ENCODE peak calls at places on chromosome 19, in ten cellular contexts. One of them, this sample, is unnamed.

GRCh38 chr19:11576186-11576585 is 1.3 kb downstream of the ACP5 start:
- DNase-seq in stimulated activated naive CD8-positive, alpha-beta T cell treated with anti-CD3 and anti-CD28 coated beads, Interleukin-15, Interleukin-2, amounts not matched to agents 100 U/mL and 50 U/mL, for 24 hours: no peak
- DNase-seq in CD8-positive, alpha-beta T cell: no peak
- DNase-seq in T47D: no peak
- DNase-seq in amniotic stem cell: no peak
- DNase-seq in kidney: no peak
- DNase-seq in AML-193: no peak
- DNase-seq in Karpas-422: no peak
- DNase-seq in stimulated activated CD8-positive, alpha-beta memory T cell treated with anti-CD3 and anti-CD28 coated beads, Interleukin-2, amount 100 ng/mL, for 1 hour: no peak
- DNase-seq in occipital lobe: no peak
- DNase-seq in this sample: no peak

GRCh38 chr19:17765069-17765618 is 13.9 kb downstream of the FCHO1 start:
- DNase-seq in stimulated activated naive CD8-positive, alpha-beta T cell treated with anti-CD3 and anti-CD28 coated beads, Interleukin-15, Interleukin-2, amounts not matched to agents 100 U/mL and 50 U/mL, for 24 hours: no peak
- DNase-seq in CD8-positive, alpha-beta T cell: no peak
- DNase-seq in T47D: peak
- DNase-seq in amniotic stem cell: no peak
- DNase-seq in kidney: peak
- DNase-seq in AML-193: no peak
- DNase-seq in Karpas-422: no peak
- DNase-seq in stimulated activated CD8-positive, alpha-beta memory T cell treated with anti-CD3 and anti-CD28 coated beads, Interleukin-2, amount 100 ng/mL, for 1 hour: no peak
- DNase-seq in occipital lobe: no peak
- DNase-seq in this sample: no peak

GRCh38 chr19:54650108-54650666 is 12.6 kb upstream of the LILRB4 start:
- DNase-seq in stimulated activated naive CD8-positive, alpha-beta T cell treated with anti-CD3 and anti-CD28 coated beads, Interleukin-15, Interleukin-2, amounts not matched to agents 100 U/mL and 50 U/mL, for 24 hours: no peak
- DNase-seq in CD8-positive, alpha-beta T cell: no peak
- DNase-seq in T47D: no peak
- DNase-seq in amniotic stem cell: no peak
- DNase-seq in kidney: no peak
- DNase-seq in AML-193: no peak
- DNase-seq in Karpas-422: no peak
- DNase-seq in stimulated activated CD8-positive, alpha-beta memory T cell treated with anti-CD3 and anti-CD28 coated beads, Interleukin-2, amount 100 ng/mL, for 1 hour: no peak
- DNase-seq in occipital lobe: no peak
- DNase-seq in this sample: no peak

GRCh38 chr19:51448011-51448744 is 10.1 kb downstream of the SIGLEC8 start:
- DNase-seq in stimulated activated naive CD8-positive, alpha-beta T cell treated with anti-CD3 and anti-CD28 coated beads, Interleukin-15, Interleukin-2, amounts not matched to agents 100 U/mL and 50 U/mL, for 24 hours: peak
- DNase-seq in CD8-positive, alpha-beta T cell: no peak
- DNase-seq in T47D: no peak
- DNase-seq in amniotic stem cell: no peak
- DNase-seq in kidney: peak
- DNase-seq in AML-193: no peak
- DNase-seq in Karpas-422: no peak
- DNase-seq in stimulated activated CD8-positive, alpha-beta memory T cell treated with anti-CD3 and anti-CD28 coated beads, Interleukin-2, amount 100 ng/mL, for 1 hour: no peak
- DNase-seq in occipital lobe: no peak
- DNase-seq in this sample: no peak

GRCh38 chr19:13610042-13610691 is 103.9 kb upstream of the CACNA1A start:
- DNase-seq in stimulated activated naive CD8-positive, alpha-beta T cell treated with anti-CD3 and anti-CD28 coated beads, Interleukin-15, Interleukin-2, amounts not matched to agents 100 U/mL and 50 U/mL, for 24 hours: no peak
- DNase-seq in CD8-positive, alpha-beta T cell: no peak
- DNase-seq in T47D: no peak
- DNase-seq in amniotic stem cell: no peak
- DNase-seq in kidney: no peak
- DNase-seq in AML-193: no peak
- DNase-seq in Karpas-422: no peak
- DNase-seq in stimulated activated CD8-positive, alpha-beta memory T cell treated with anti-CD3 and anti-CD28 coated beads, Interleukin-2, amount 100 ng/mL, for 1 hour: no peak
- DNase-seq in occipital lobe: no peak
- DNase-seq in this sample: no peak

GRCh38 chr19:6476155-6476895 is 5.3 kb downstream of the DENND1C start:
- DNase-seq in stimulated activated naive CD8-positive, alpha-beta T cell treated with anti-CD3 and anti-CD28 coated beads, Interleukin-15, Interleukin-2, amounts not matched to agents 100 U/mL and 50 U/mL, for 24 hours: peak
- DNase-seq in CD8-positive, alpha-beta T cell: peak
- DNase-seq in T47D: peak
- DNase-seq in amniotic stem cell: no peak
- DNase-seq in kidney: peak
- DNase-seq in AML-193: no peak
- DNase-seq in Karpas-422: peak
- DNase-seq in stimulated activated CD8-positive, alpha-beta memory T cell treated with anti-CD3 and anti-CD28 coated beads, Interleukin-2, amount 100 ng/mL, for 1 hour: peak
- DNase-seq in occipital lobe: peak
- DNase-seq in this sample: no peak

GRCh38 chr19:42440357-42441046 is 2.2 kb downstream of the CXCL17 start:
- DNase-seq in stimulated activated naive CD8-positive, alpha-beta T cell treated with anti-CD3 and anti-CD28 coated beads, Interleukin-15, Interleukin-2, amounts not matched to agents 100 U/mL and 50 U/mL, for 24 hours: peak
- DNase-seq in CD8-positive, alpha-beta T cell: peak
- DNase-seq in T47D: peak
- DNase-seq in amniotic stem cell: peak
- DNase-seq in kidney: peak
- DNase-seq in AML-193: peak
- DNase-seq in Karpas-422: peak
- DNase-seq in stimulated activated CD8-positive, alpha-beta memory T cell treated with anti-CD3 and anti-CD28 coated beads, Interleukin-2, amount 100 ng/mL, for 1 hour: peak
- DNase-seq in occipital lobe: no peak
- DNase-seq in this sample: no peak

GRCh38 chr19:3520166-3521103 is 14.3 kb downstream of the FZR1 start:
- DNase-seq in stimulated activated naive CD8-positive, alpha-beta T cell treated with anti-CD3 and anti-CD28 coated beads, Interleukin-15, Interleukin-2, amounts not matched to agents 100 U/mL and 50 U/mL, for 24 hours: no peak
- DNase-seq in CD8-positive, alpha-beta T cell: no peak
- DNase-seq in T47D: no peak
- DNase-seq in amniotic stem cell: no peak
- DNase-seq in kidney: peak
- DNase-seq in AML-193: no peak
- DNase-seq in Karpas-422: no peak
- DNase-seq in stimulated activated CD8-positive, alpha-beta memory T cell treated with anti-CD3 and anti-CD28 coated beads, Interleukin-2, amount 100 ng/mL, for 1 hour: no peak
- DNase-seq in occipital lobe: no peak
- DNase-seq in this sample: no peak

GRCh38 chr19:10292789-10293636 is 3.3 kb downstream of the ICAM5 start:
- DNase-seq in stimulated activated naive CD8-positive, alpha-beta T cell treated with anti-CD3 and anti-CD28 coated beads, Interleukin-15, Interleukin-2, amounts not matched to agents 100 U/mL and 50 U/mL, for 24 hours: no peak
- DNase-seq in CD8-positive, alpha-beta T cell: no peak
- DNase-seq in T47D: no peak
- DNase-seq in amniotic stem cell: no peak
- DNase-seq in kidney: no peak
- DNase-seq in AML-193: no peak
- DNase-seq in Karpas-422: no peak
- DNase-seq in stimulated activated CD8-positive, alpha-beta memory T cell treated with anti-CD3 and anti-CD28 coated beads, Interleukin-2, amount 100 ng/mL, for 1 hour: no peak
- DNase-seq in occipital lobe: no peak
- DNase-seq in this sample: no peak

GRCh38 chr19:18119243-18120105 is 21.9 kb downstream of the MAST3 start:
- DNase-seq in stimulated activated naive CD8-positive, alpha-beta T cell treated with anti-CD3 and anti-CD28 coated beads, Interleukin-15, Interleukin-2, amounts not matched to agents 100 U/mL and 50 U/mL, for 24 hours: peak
- DNase-seq in CD8-positive, alpha-beta T cell: peak
- DNase-seq in T47D: no peak
- DNase-seq in amniotic stem cell: no peak
- DNase-seq in kidney: no peak
- DNase-seq in AML-193: no peak
- DNase-seq in Karpas-422: peak
- DNase-seq in stimulated activated CD8-positive, alpha-beta memory T cell treated with anti-CD3 and anti-CD28 coated beads, Interleukin-2, amount 100 ng/mL, for 1 hour: peak
- DNase-seq in occipital lobe: peak
- DNase-seq in this sample: no peak

GRCh38 chr19:33522371-33522662 is 726 bp upstream of the PEPD start:
- DNase-seq in stimulated activated naive CD8-positive, alpha-beta T cell treated with anti-CD3 and anti-CD28 coated beads, Interleukin-15, Interleukin-2, amounts not matched to agents 100 U/mL and 50 U/mL, for 24 hours: no peak
- DNase-seq in CD8-positive, alpha-beta T cell: no peak
- DNase-seq in T47D: no peak
- DNase-seq in amniotic stem cell: no peak
- DNase-seq in kidney: no peak
- DNase-seq in AML-193: no peak
- DNase-seq in Karpas-422: no peak
- DNase-seq in stimulated activated CD8-positive, alpha-beta memory T cell treated with anti-CD3 and anti-CD28 coated beads, Interleukin-2, amount 100 ng/mL, for 1 hour: no peak
- DNase-seq in occipital lobe: no peak
- DNase-seq in this sample: no peak

GRCh38 chr19:51689751-51690358 is 3.3 kb upstream of the SPACA6 start:
- DNase-seq in stimulated activated naive CD8-positive, alpha-beta T cell treated with anti-CD3 and anti-CD28 coated beads, Interleukin-15, Interleukin-2, amounts not matched to agents 100 U/mL and 50 U/mL, for 24 hours: peak
- DNase-seq in CD8-positive, alpha-beta T cell: no peak
- DNase-seq in T47D: peak
- DNase-seq in amniotic stem cell: no peak
- DNase-seq in kidney: peak
- DNase-seq in AML-193: no peak
- DNase-seq in Karpas-422: no peak
- DNase-seq in stimulated activated CD8-positive, alpha-beta memory T cell treated with anti-CD3 and anti-CD28 coated beads, Interleukin-2, amount 100 ng/mL, for 1 hour: no peak
- DNase-seq in occipital lobe: no peak
- DNase-seq in this sample: no peak

GRCh38 chr19:12484011-12484370 is 625 bp downstream of the ZNF709 start:
- DNase-seq in stimulated activated naive CD8-positive, alpha-beta T cell treated with anti-CD3 and anti-CD28 coated beads, Interleukin-15, Interleukin-2, amounts not matched to agents 100 U/mL and 50 U/mL, for 24 hours: no peak
- DNase-seq in CD8-positive, alpha-beta T cell: no peak
- DNase-seq in T47D: no peak
- DNase-seq in amniotic stem cell: no peak
- DNase-seq in kidney: no peak
- DNase-seq in AML-193: no peak
- DNase-seq in Karpas-422: no peak
- DNase-seq in stimulated activated CD8-positive, alpha-beta memory T cell treated with anti-CD3 and anti-CD28 coated beads, Interleukin-2, amount 100 ng/mL, for 1 hour: no peak
- DNase-seq in occipital lobe: no peak
- DNase-seq in this sample: no peak

GRCh38 chr19:4130635-4131438 is 6.9 kb upstream of the MAP2K2 start:
- DNase-seq in stimulated activated naive CD8-positive, alpha-beta T cell treated with anti-CD3 and anti-CD28 coated beads, Interleukin-15, Interleukin-2, amounts not matched to agents 100 U/mL and 50 U/mL, for 24 hours: no peak
- DNase-seq in CD8-positive, alpha-beta T cell: no peak
- DNase-seq in T47D: peak
- DNase-seq in amniotic stem cell: peak
- DNase-seq in kidney: no peak
- DNase-seq in AML-193: no peak
- DNase-seq in Karpas-422: no peak
- DNase-seq in stimulated activated CD8-positive, alpha-beta memory T cell treated with anti-CD3 and anti-CD28 coated beads, Interleukin-2, amount 100 ng/mL, for 1 hour: no peak
- DNase-seq in occipital lobe: no peak
- DNase-seq in this sample: peak

GRCh38 chr19:32682317-32682716 is 6.7 kb downstream of the RGS9BP start:
- DNase-seq in stimulated activated naive CD8-positive, alpha-beta T cell treated with anti-CD3 and anti-CD28 coated beads, Interleukin-15, Interleukin-2, amounts not matched to agents 100 U/mL and 50 U/mL, for 24 hours: no peak
- DNase-seq in CD8-positive, alpha-beta T cell: no peak
- DNase-seq in T47D: peak
- DNase-seq in amniotic stem cell: no peak
- DNase-seq in kidney: no peak
- DNase-seq in AML-193: no peak
- DNase-seq in Karpas-422: no peak
- DNase-seq in stimulated activated CD8-positive, alpha-beta memory T cell treated with anti-CD3 and anti-CD28 coated beads, Interleukin-2, amount 100 ng/mL, for 1 hour: no peak
- DNase-seq in occipital lobe: no peak
- DNase-seq in this sample: no peak

GRCh38 chr19:35249146-35249847 is 495 bp downstream of the LSR start:
- DNase-seq in stimulated activated naive CD8-positive, alpha-beta T cell treated with anti-CD3 and anti-CD28 coated beads, Interleukin-15, Interleukin-2, amounts not matched to agents 100 U/mL and 50 U/mL, for 24 hours: no peak
- DNase-seq in CD8-positive, alpha-beta T cell: no peak
- DNase-seq in T47D: no peak
- DNase-seq in amniotic stem cell: no peak
- DNase-seq in kidney: peak
- DNase-seq in AML-193: no peak
- DNase-seq in Karpas-422: no peak
- DNase-seq in stimulated activated CD8-positive, alpha-beta memory T cell treated with anti-CD3 and anti-CD28 coated beads, Interleukin-2, amount 100 ng/mL, for 1 hour: no peak
- DNase-seq in occipital lobe: no peak
- DNase-seq in this sample: no peak

GRCh38 chr19:11066326-11066725 is 22.9 kb upstream of the LDLR start:
- DNase-seq in stimulated activated naive CD8-positive, alpha-beta T cell treated with anti-CD3 and anti-CD28 coated beads, Interleukin-15, Interleukin-2, amounts not matched to agents 100 U/mL and 50 U/mL, for 24 hours: no peak
- DNase-seq in CD8-positive, alpha-beta T cell: no peak
- DNase-seq in T47D: no peak
- DNase-seq in amniotic stem cell: no peak
- DNase-seq in kidney: no peak
- DNase-seq in AML-193: no peak
- DNase-seq in Karpas-422: no peak
- DNase-seq in stimulated activated CD8-positive, alpha-beta memory T cell treated with anti-CD3 and anti-CD28 coated beads, Interleukin-2, amount 100 ng/mL, for 1 hour: no peak
- DNase-seq in occipital lobe: no peak
- DNase-seq in this sample: no peak

GRCh38 chr19:13074378-13074777 is 28.3 kb downstream of the LYL1 start:
- DNase-seq in stimulated activated naive CD8-positive, alpha-beta T cell treated with anti-CD3 and anti-CD28 coated beads, Interleukin-15, Interleukin-2, amounts not matched to agents 100 U/mL and 50 U/mL, for 24 hours: no peak
- DNase-seq in CD8-positive, alpha-beta T cell: no peak
- DNase-seq in T47D: no peak
- DNase-seq in amniotic stem cell: no peak
- DNase-seq in kidney: no peak
- DNase-seq in AML-193: no peak
- DNase-seq in Karpas-422: no peak
- DNase-seq in stimulated activated CD8-positive, alpha-beta memory T cell treated with anti-CD3 and anti-CD28 coated beads, Interleukin-2, amount 100 ng/mL, for 1 hour: no peak
- DNase-seq in occipital lobe: no peak
- DNase-seq in this sample: no peak

GRCh38 chr19:17555929-17556813 is 722 bp downstream of the COLGALT1 start:
- DNase-seq in stimulated activated naive CD8-positive, alpha-beta T cell treated with anti-CD3 and anti-CD28 coated beads, Interleukin-15, Interleukin-2, amounts not matched to agents 100 U/mL and 50 U/mL, for 24 hours: peak
- DNase-seq in CD8-positive, alpha-beta T cell: no peak
- DNase-seq in T47D: peak
- DNase-seq in amniotic stem cell: no peak
- DNase-seq in kidney: peak
- DNase-seq in AML-193: peak
- DNase-seq in Karpas-422: peak
- DNase-seq in stimulated activated CD8-positive, alpha-beta memory T cell treated with anti-CD3 and anti-CD28 coated beads, Interleukin-2, amount 100 ng/mL, for 1 hour: no peak
- DNase-seq in occipital lobe: peak
- DNase-seq in this sample: no peak

GRCh38 chr19:55590621-55591020 is 8.7 kb downstream of the FIZ1 start:
- DNase-seq in stimulated activated naive CD8-positive, alpha-beta T cell treated with anti-CD3 and anti-CD28 coated beads, Interleukin-15, Interleukin-2, amounts not matched to agents 100 U/mL and 50 U/mL, for 24 hours: no peak
- DNase-seq in CD8-positive, alpha-beta T cell: no peak
- DNase-seq in T47D: peak
- DNase-seq in amniotic stem cell: no peak
- DNase-seq in kidney: no peak
- DNase-seq in AML-193: no peak
- DNase-seq in Karpas-422: peak
- DNase-seq in stimulated activated CD8-positive, alpha-beta memory T cell treated with anti-CD3 and anti-CD28 coated beads, Interleukin-2, amount 100 ng/mL, for 1 hour: no peak
- DNase-seq in occipital lobe: no peak
- DNase-seq in this sample: no peak

GRCh38 chr19:54692294-54692615 is 29.5 kb downstream of the LILRB4 start:
- DNase-seq in stimulated activated naive CD8-positive, alpha-beta T cell treated with anti-CD3 and anti-CD28 coated beads, Interleukin-15, Interleukin-2, amounts not matched to agents 100 U/mL and 50 U/mL, for 24 hours: no peak
- DNase-seq in CD8-positive, alpha-beta T cell: no peak
- DNase-seq in T47D: no peak
- DNase-seq in amniotic stem cell: no peak
- DNase-seq in kidney: no peak
- DNase-seq in AML-193: no peak
- DNase-seq in Karpas-422: no peak
- DNase-seq in stimulated activated CD8-positive, alpha-beta memory T cell treated with anti-CD3 and anti-CD28 coated beads, Interleukin-2, amount 100 ng/mL, for 1 hour: no peak
- DNase-seq in occipital lobe: no peak
- DNase-seq in this sample: no peak

This sample was measured in GM04503.